ENCODE peak calls at places on chromosomes 4 and X, in five cellular contexts. One of them, this sample, is unnamed.

GRCh38 chr4:2142630-2143427 is 83.7 kb downstream of the NAT8L start:
- DNase-seq in A673: peak; percentile 66
- DNase-seq in cardiac muscle cell: peak; percentile 74
- DNase-seq in PC-3: peak; percentile 15
- DNase-seq in suprapubic skin: no peak
- DNase-seq in this sample: no peak

GRCh38 chrX:39527045-39527444 is 570.7 kb downstream of the BCOR start:
- DNase-seq in suprapubic skin: no peak
- DNase-seq in A673: no peak
- DNase-seq in PC-3: no peak
- DNase-seq in cardiac muscle cell: peak; percentile 77
- DNase-seq in this sample: peak; percentile 52

GRCh38 chrX:789096-789495 is 158.5 kb downstream of the SHOX start:
- DNase-seq in suprapubic skin: no peak
- DNase-seq in cardiac muscle cell: no peak
- DNase-seq in A673: no peak
- DNase-seq in PC-3: no peak
- DNase-seq in this sample: no peak

GRCh38 chrX:123422875-123423274 is 238.8 kb downstream of the GRIA3 start:
- DNase-seq in PC-3: peak; percentile 53
- DNase-seq in cardiac muscle cell: peak; percentile 36
- DNase-seq in suprapubic skin: no peak
- DNase-seq in A673: peak; percentile 22
- DNase-seq in this sample: peak; percentile 19

GRCh38 chr4:77349796-77350195 is 192.8 kb downstream of the CCNG2 start:
- DNase-seq in suprapubic skin: no peak
- DNase-seq in cardiac muscle cell: no peak
- DNase-seq in A673: no peak
- DNase-seq in PC-3: peak; percentile 57
- DNase-seq in this sample: no peak

GRCh38 chr4:106316773-106317409 is 541 bp downstream of the AIMP1 start:
- DNase-seq in A673: no peak
- DNase-seq in suprapubic skin: no peak
- DNase-seq in PC-3: no peak
- DNase-seq in cardiac muscle cell: no peak
- DNase-seq in this sample: peak; percentile 3

GRCh38 chr4:116389139-116389538 is 696.2 kb downstream of the TRAM1L1 start:
- DNase-seq in cardiac muscle cell: no peak
- DNase-seq in PC-3: no peak
- DNase-seq in A673: no peak
- DNase-seq in suprapubic skin: no peak
- DNase-seq in this sample: no peak

GRCh38 chrX:132532955-132533354 is 44.1 kb upstream of the MBNL3 start:
- DNase-seq in A673: no peak
- DNase-seq in suprapubic skin: no peak
- DNase-seq in PC-3: peak; percentile 66
- DNase-seq in cardiac muscle cell: peak; percentile 2
- DNase-seq in this sample: peak; percentile 31

GRCh38 chrX:86946569-86946968 is 571.0 kb upstream of the KLHL4 start:
- DNase-seq in suprapubic skin: no peak
- DNase-seq in PC-3: peak; percentile 43
- DNase-seq in cardiac muscle cell: peak; percentile 9
- DNase-seq in A673: peak; percentile 28
- DNase-seq in this sample: peak; percentile 7

GRCh38 chr4:183262776-183263100 is 57.3 kb downstream of the CLDN22 start:
- DNase-seq in A673: no peak
- DNase-seq in PC-3: no peak
- DNase-seq in cardiac muscle cell: no peak
- DNase-seq in suprapubic skin: no peak
- DNase-seq in this sample: no peak

GRCh38 chr4:94976371-94977011 is 218.7 kb downstream of the BMPR1B start:
- DNase-seq in PC-3: peak; percentile 78
- DNase-seq in cardiac muscle cell: peak; percentile 75
- DNase-seq in suprapubic skin: no peak
- DNase-seq in A673: peak; percentile 20
- DNase-seq in this sample: peak; percentile 93

GRCh38 chr4:22483551-22483981 is 32.3 kb downstream of the ADGRA3 start:
- DNase-seq in suprapubic skin: no peak
- DNase-seq in cardiac muscle cell: peak; percentile 65
- DNase-seq in A673: peak; percentile 55
- DNase-seq in PC-3: peak; percentile 50
- DNase-seq in this sample: peak; percentile 79

GRCh38 chr4:37767546-37767945 is 58.9 kb upstream of the PGM2 start:
- DNase-seq in A673: peak; percentile 47
- DNase-seq in PC-3: no peak
- DNase-seq in suprapubic skin: no peak
- DNase-seq in cardiac muscle cell: peak; percentile 79
- DNase-seq in this sample: peak; percentile 50

GRCh38 chr4:185711764-185712163 is 100.2 kb downstream of the SORBS2 start:
- DNase-seq in PC-3: no peak
- DNase-seq in suprapubic skin: no peak
- DNase-seq in cardiac muscle cell: peak; percentile 43
- DNase-seq in A673: no peak
- DNase-seq in this sample: peak; percentile 82

DNA sequence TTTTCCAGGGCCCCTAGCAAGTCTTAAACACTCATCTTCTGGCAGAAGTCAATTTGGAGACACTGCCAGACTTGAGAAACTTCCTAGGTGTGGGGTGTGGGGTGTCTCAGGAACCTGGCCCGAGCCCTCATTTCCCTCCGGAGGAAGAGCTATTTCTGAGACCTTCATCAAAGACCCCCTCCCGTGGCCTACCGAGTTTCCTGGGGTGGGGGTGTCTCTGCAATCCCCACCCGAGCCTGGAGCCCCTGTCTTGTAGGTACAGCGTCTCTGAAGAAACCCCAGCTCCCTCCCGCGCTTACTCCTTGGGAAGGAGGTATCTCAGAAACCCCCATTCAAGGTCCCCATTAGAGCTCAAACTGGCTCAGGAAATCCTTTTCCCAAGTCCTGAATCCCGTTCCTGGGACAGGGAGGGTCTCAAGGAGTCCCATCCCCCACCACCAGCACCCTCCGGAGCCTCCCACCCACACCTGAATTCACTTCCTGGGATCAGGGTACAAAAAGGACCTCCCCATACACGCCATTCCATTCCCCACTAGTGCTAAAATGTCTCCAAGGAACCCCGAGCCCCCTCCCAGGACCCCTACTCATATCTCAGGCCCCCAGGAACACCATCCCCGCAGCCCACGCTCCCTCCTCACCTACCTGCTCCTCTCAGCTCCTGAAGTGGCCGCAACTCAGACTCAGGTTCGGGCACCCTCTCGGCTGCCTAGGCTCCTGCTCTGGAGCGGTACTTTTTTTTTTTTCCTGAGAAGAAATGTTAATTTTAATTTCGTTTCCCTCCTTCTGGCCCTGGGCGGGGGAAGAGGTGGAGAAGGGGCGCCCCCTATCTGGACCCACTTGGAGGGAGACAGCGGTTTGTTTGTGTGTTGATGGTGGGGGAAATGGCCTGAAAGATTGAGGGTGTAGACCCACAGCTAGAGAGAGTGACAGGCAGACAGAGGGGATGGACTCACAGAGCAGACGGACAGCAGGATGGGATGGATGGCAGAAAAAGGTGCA is 1.1 kb downstream of the SLC38A5 start:
- DNase-seq in cardiac muscle cell: no peak
- DNase-seq in suprapubic skin: no peak
- DNase-seq in PC-3: no peak
- DNase-seq in A673: peak; percentile 53
- DNase-seq in this sample: no peak
- TF ChIP-seq CTCF in cardiac muscle cell: peak; percentile 11
- TF ChIP-seq CTCF in suprapubic skin: no peak
- TF ChIP-seq CTCF in PC-3: peak; percentile 18
- TF ChIP-seq CTCF in A673: peak; percentile 66
- TF ChIP-seq CTCF in this sample: peak; percentile 34

DNA sequence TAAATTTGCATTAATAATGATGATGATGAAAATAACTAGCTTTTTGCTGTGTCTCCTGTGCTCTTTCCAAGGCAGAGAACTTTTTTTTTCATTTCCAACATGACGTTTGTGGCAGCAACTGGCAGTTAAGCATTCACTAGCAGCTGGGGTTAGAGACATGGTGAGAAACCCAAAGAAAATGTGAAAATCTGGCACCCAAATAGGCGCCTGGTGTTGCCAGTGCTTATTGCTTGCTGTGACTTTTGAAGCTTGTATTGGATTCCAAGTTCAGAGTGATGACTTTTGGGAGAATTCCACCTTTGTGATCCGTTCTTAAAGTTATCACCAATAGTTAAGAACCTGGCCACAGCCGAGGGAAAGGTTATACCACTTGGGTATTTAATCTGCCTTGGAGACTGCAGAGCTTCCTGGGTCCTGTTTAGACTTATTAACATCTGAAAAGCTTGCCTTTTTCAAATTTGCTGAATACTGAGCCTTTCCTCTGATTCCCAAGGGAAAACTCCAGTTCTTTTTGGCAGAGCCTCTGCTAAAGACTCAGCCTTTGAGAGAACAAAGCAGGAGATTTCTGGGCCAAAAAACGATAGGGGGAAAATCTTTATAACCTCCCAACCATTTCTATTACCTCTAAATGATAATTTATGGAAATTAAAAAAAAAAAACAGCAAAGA is 101.0 kb downstream of the OPHN1 start:
- DNase-seq in PC-3: no peak
- DNase-seq in A673: peak; percentile 67
- DNase-seq in cardiac muscle cell: peak; percentile 25
- DNase-seq in suprapubic skin: no peak
- DNase-seq in this sample: no peak
- H3K4me3 ChIP-seq in PC-3: no peak overlapping the region
- H3K4me3 ChIP-seq in A673: no peak overlapping the region
- H3K4me3 ChIP-seq in cardiac muscle cell: no peak overlapping the region
- H3K4me3 ChIP-seq in suprapubic skin: no peak overlapping the region
- H3K4me3 ChIP-seq in this sample: no peak overlapping the region

DNA sequence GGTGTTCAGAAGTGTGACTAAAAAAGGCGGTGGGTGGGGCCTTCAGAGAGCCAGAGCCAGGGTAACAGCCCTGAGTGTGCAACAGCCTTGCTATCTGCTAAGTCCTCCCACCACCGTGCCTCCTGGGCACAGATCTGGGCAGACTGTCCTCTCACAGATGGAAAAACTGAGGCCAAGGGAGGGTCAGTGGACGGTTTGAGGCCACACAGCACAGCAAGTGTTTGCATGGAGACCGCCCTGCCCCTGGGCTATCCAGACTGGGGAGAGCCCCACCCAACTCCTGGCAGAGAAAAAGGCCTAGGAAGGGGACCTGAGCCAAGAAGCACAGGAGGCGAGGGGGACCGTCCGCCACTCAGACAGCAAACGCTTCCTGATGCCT is 31.7 kb downstream of the BLOC1S4 start:
- DNase-seq in suprapubic skin: no peak
- DNase-seq in PC-3: peak; percentile 47
- DNase-seq in cardiac muscle cell: no peak
- DNase-seq in A673: no peak
- DNase-seq in this sample: no peak
- H3K27ac ChIP-seq in suprapubic skin: peak overlapping the region; percentile 36
- H3K27ac ChIP-seq in PC-3: peak overlapping the region; percentile 88
- H3K27ac ChIP-seq in cardiac muscle cell: no peak overlapping the region
- H3K27ac ChIP-seq in A673: no peak overlapping the region
- H3K27ac ChIP-seq in this sample: no peak overlapping the region

GRCh38 chrX:63250253-63250868 is 100.8 kb downstream of the SPIN4 start:
- DNase-seq in A673: peak; percentile 72
- DNase-seq in suprapubic skin: no peak
- DNase-seq in cardiac muscle cell: peak; percentile 84
- DNase-seq in PC-3: peak; percentile 85
- DNase-seq in this sample: peak; percentile 82
- TF ChIP-seq CTCF in A673: peak; percentile 68
- TF ChIP-seq CTCF in suprapubic skin: peak; percentile 75
- TF ChIP-seq CTCF in cardiac muscle cell: peak; percentile 90
- TF ChIP-seq CTCF in PC-3: peak; percentile 90
- TF ChIP-seq CTCF in this sample: peak; percentile 84

GRCh38 chr4:158182736-158183135 is 9.9 kb upstream of the GASK1B start:
- DNase-seq in suprapubic skin: no peak
- DNase-seq in A673: no peak
- DNase-seq in cardiac muscle cell: no peak
- DNase-seq in PC-3: no peak
- DNase-seq in this sample: no peak
- H3K4me3 ChIP-seq in suprapubic skin: no peak overlapping the region
- H3K4me3 ChIP-seq in A673: no peak overlapping the region
- H3K4me3 ChIP-seq in cardiac muscle cell: no peak overlapping the region
- H3K4me3 ChIP-seq in PC-3: no peak overlapping the region
- H3K4me3 ChIP-seq in this sample: no peak overlapping the region

GRCh38 chrX:12149670-12150407 is 11.6 kb downstream of the FRMPD4 start:
- DNase-seq in suprapubic skin: no peak
- DNase-seq in A673: no peak
- DNase-seq in PC-3: peak; percentile 91
- DNase-seq in cardiac muscle cell: no peak
- DNase-seq in this sample: no peak

GRCh38 chrX:12153317-12153716 is 15.0 kb downstream of the FRMPD4 start:
- DNase-seq in A673: no peak
- DNase-seq in cardiac muscle cell: no peak
- DNase-seq in suprapubic skin: no peak
- DNase-seq in PC-3: no peak
- DNase-seq in this sample: no peak

DNA sequence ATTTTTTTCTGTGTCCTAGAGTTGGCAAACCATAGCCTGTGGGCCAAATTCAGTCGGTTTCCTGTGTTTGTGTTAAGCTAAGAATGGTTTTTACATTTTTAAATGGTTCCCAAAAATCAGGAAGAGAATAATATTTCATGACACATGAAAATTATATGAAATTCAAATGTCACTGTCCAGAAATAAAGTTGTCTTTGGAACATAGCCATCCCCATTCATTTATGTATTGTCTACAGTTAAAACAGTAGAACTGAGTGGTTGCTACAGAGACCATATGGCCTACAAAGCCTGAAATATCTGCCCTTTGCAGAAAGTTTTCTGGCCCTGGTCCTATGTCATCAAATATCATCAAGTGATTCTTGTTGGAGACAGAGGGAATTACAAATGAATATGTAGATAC is 15.5 kb downstream of the FRMPD4 start:
- DNase-seq in suprapubic skin: no peak
- DNase-seq in cardiac muscle cell: no peak
- DNase-seq in A673: no peak
- DNase-seq in PC-3: no peak
- DNase-seq in this sample: no peak
- H3K27ac ChIP-seq in suprapubic skin: no peak overlapping the region
- H3K27ac ChIP-seq in cardiac muscle cell: no peak overlapping the region
- H3K27ac ChIP-seq in A673: no peak overlapping the region
- H3K27ac ChIP-seq in PC-3: no peak overlapping the region
- H3K27ac ChIP-seq in this sample: no peak overlapping the region